ENCODE peak calls at places on chromosomes 6 and 20, in six cellular contexts. P is CD8-positive, alpha-beta T cell; G is heart left ventricle; S is mammary epithelial cell; J is brain microvascular endothelial cell; K is IMR-90. X is an unnamed sample.

GRCh38 chr6:145244712-145245111 is 490.6 kb downstream of the EPM2A start:
- DNase-seq in K (no peak), P (no peak), G (no peak), S (no peak), J (no peak), X (no peak)

GRCh38 chr20:33933469-33933909 is 60.2 kb upstream of the RALY start:
- DNase-seq in K (peak), G (peak), P (peak), J (peak), S (peak), X (peak)

GRCh38 chr20:60765821-60766403 is 486.1 kb upstream of the CDH4 start:
- DNase-seq in P (no peak), G (no peak), S (no peak), J (no peak), K (no peak), X (no peak)

GRCh38 chr6:30515106-30515505 is 25.8 kb downstream of the HLA-E start:
- DNase-seq in G (no peak), S (no peak), K (no peak), P (no peak), J (no peak), X (no peak)

GRCh38 chr6:114323784-114324183 is 19.0 kb downstream of the HS3ST5 start:
- DNase-seq in S (no peak), G (no peak), P (no peak), K (no peak), J (no peak), X (no peak)

GRCh38 chr6:52152692-52153091 is 33.5 kb upstream of the IL17A start:
- DNase-seq in P (no peak), G (no peak), K (no peak), J (no peak), S (no peak), X (no peak)

GRCh38 chr6:28982476-28983266 is 22.4 kb downstream of the ZNF311 start:
- DNase-seq in K (peak), S (peak), P (peak), G (no peak), J (peak), X (no peak)

GRCh38 chr6:7004581-7005297 is 103.0 kb upstream of the RREB1 start:
- DNase-seq in K (no peak), G (no peak), J (peak), S (no peak), P (no peak), X (no peak)

GRCh38 chr6:36129889-36130671 is at the start of gene MAPK13:
- DNase-seq in S (no peak), P (no peak), J (no peak), G (no peak), K (peak), X (no peak)

GRCh38 chr6:13711384-13711725 is 280 bp downstream of the RANBP9 start:
- DNase-seq in J (peak), P (peak), G (no peak), K (no peak), S (no peak), X (peak)

GRCh38 chr6:42889815-42890214 is 10.4 kb downstream of the RPL7L1 start:
- DNase-seq in S (no peak), J (no peak), K (no peak), P (no peak), G (no peak), X (no peak)

GRCh38 chr6:16766043-16766521 is 4.8 kb upstream of the ATXN1 start:
- DNase-seq in P (no peak), S (peak), G (no peak), J (peak), K (peak), X (no peak)

GRCh38 chr6:25972128-25972527 is 9.5 kb downstream of the TRIM38 start:
- DNase-seq in G (no peak), S (no peak), J (no peak), P (no peak), K (no peak), X (no peak)
- H3K27ac ChIP-seq in G (no peak), S (no peak), J (peak), P (no peak), K (peak), X (no peak)

DNA sequence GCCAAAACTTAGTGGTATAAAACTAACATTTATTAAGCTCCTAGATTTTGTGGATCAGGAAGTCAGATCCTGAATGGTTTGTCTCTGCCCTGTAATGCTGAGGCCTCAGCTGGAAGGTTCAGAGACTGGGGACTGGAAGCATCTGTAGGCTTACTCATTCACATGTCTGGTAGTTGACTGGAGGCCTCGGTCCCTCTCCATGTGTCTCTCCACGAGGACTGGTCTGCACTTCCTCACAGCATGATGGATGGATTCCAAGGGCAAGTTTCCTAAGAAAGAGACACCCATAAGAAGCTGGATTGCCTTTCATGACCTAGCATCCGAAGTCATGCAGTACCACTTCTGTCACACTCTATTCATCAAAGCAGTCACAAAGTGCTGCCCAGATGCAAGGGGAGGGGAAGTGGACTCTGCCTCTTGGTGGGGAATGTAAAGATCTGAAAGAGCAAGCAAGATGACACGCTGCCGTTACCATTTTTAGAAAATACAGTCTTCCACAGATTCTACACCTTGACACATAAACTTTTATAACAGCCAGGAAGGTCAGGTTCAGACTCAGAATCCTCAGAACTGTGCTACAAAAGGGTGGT is 17.2 kb upstream of the MDGA1 start:
- DNase-seq in S (no peak), K (peak), G (no peak), J (no peak), P (no peak), X (no peak)
- H3K27ac ChIP-seq in S (no peak), K (no peak), G (no peak), J (no peak), P (no peak), X (no peak)

GRCh38 chr6:49950415-49950751 is 13.6 kb downstream of the DEFB114 start:
- DNase-seq in J (no peak), G (no peak), S (no peak), P (no peak), K (no peak), X (no peak)

GRCh38 chr6:49958180-49958579 is 5.8 kb downstream of the DEFB114 start:
- DNase-seq in S (no peak), K (no peak), G (no peak), P (no peak), J (no peak), X (no peak)

GRCh38 chr6:49951926-49952325 is 12.0 kb downstream of the DEFB114 start:
- DNase-seq in K (no peak), P (no peak), J (no peak), G (no peak), S (no peak), X (no peak)

DNA sequence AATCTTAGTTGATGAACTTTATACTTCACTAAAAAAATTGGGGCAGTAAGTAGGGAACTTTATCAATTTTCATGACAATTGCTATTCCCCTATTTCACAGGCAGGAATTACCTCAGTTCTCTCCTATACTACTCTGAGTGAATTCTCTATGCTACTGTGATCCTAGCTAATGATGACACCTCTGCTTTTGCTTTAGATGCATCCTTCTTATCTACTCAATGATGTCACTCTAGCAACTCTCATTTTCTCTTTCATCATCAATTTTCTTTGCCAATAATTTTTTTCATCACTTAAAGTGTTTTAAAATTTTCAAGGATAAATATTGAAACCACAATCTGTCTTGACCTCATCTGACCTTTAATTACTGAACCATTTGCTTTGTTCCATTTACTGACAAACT is 8.1 kb downstream of the DEFB114 start:
- DNase-seq in S (no peak), K (no peak), G (no peak), P (no peak), J (no peak), X (no peak)
- H3K27ac ChIP-seq in S (no peak), K (no peak), G (no peak), P (no peak), J (no peak), X (no peak)

GRCh38 chr20:22403860-22404608 is 180.3 kb downstream of the FOXA2 start:
- DNase-seq in P (no peak), G (no peak), J (no peak), S (no peak), K (no peak), X (no peak)
- H3K27ac ChIP-seq in P (no peak), G (no peak), J (no peak), S (no peak), K (no peak), X (no peak)

GRCh38 chr6:151041686-151042085 is 176.2 kb downstream of the MTHFD1L start:
- DNase-seq in J (no peak), K (no peak), G (no peak), P (no peak), S (no peak), X (no peak)

GRCh38 chr6:151043944-151044343 is 178.4 kb downstream of the MTHFD1L start:
- DNase-seq in S (no peak), G (no peak), K (no peak), P (no peak), J (no peak), X (no peak)

DNA sequence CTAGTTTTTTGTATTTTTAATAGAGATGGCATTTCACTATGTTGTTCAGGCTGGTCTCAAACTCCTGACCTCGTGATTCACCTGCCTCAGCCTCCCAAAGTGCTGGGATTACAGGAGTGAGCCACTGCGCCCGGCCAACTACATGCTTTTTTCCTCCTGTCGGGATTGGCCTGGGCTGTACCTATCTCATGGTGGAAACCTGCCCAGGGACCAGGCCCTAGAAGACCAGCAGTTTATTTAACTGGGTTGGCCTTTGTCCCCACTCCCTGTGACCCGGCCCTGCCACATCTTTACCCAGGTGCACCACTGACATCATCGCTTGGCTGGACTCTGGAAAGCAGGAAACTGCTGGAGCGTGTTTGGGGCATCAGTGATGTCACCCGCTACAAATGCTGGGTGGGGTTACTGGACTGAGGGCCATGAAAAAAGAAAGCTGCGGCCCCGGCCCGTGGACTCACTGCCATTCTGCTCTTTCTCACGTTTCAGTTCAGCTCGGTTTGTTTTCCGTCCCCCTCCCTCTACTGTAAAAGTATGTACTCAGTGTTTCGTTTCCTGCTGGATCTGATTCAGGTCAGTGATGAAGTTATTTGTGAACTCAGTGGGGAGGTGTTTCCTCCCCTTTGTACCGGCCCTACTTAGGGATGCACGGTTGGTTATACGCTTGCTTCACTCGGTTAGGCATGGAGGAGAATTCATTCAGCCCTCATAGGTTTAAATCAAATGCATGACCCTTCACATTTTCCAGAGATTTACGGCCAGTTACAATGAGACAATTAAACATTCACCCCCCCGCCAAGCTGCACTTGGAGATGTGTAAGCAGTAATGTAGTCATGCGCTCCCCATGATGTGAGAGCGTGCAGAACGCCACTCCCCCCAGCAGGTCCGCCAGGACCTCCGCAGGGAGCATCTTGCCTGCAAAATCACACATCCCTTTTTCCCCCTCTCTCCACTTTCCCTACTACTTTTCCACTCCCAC is 179.3 kb downstream of the MTHFD1L start:
- DNase-seq in S (no peak), P (no peak), J (peak), K (peak), G (peak), X (no peak)
- H3K27ac ChIP-seq in S (no peak), P (no peak), J (peak), K (peak), G (peak), X (no peak)

GRCh38 chr20:1934578-1935573 is 39.7 kb downstream of the SIRPA start:
- DNase-seq in J (peak), S (peak), P (no peak), K (peak), G (peak), X (no peak)
- H3K27ac ChIP-seq in J (no peak), S (peak), P (no peak), K (no peak), G (peak), X (peak)